ENCODE peak calls at places on chromosomes 6 and 20, in six cellular contexts. M, Q, A, D, G and N are unnamed samples.

GRCh38 chr6:28944412-28945006 is 20.7 kb upstream of the TRIM27 start:
- DNase-seq in M (peak; percentile 76), Q (peak; percentile 55), A (peak; percentile 82), D (no peak), G (no peak), N (no peak)

GRCh38 chr6:5403619-5404018 is 142.3 kb downstream of the FARS2 start:
- DNase-seq in M (no peak), Q (no peak), A (no peak), D (no peak), G (no peak), N (no peak)

GRCh38 chr20:35342154-35342769 is 50.0 kb upstream of the FAM83C start:
- DNase-seq in M (no peak), Q (no peak), A (no peak), D (no peak), G (no peak), N (no peak)

GRCh38 chr6:147081210-147081609 is 123.0 kb upstream of the STXBP5 start:
- DNase-seq in M (no peak), Q (no peak), A (no peak), D (no peak), G (peak; percentile 28), N (no peak)

GRCh38 chr6:11616200-11616611 is 78.7 kb downstream of the TMEM170B start:
- DNase-seq in M (no peak), Q (no peak), A (no peak), D (no peak), G (no peak), N (no peak)

GRCh38 chr6:18506387-18507017 is 119.4 kb downstream of the RNF144B start:
- DNase-seq in M (no peak), Q (no peak), A (no peak), D (no peak), G (no peak), N (no peak)

GRCh38 chr20:41213150-41213820 is 75.9 kb downstream of the PLCG1 start:
- DNase-seq in M (no peak), Q (no peak), A (no peak), D (no peak), G (no peak), N (no peak)

GRCh38 chr6:33092385-33092784 is 16.6 kb downstream of the HLA-DPB1 start:
- DNase-seq in M (no peak), Q (no peak), A (no peak), D (no peak), G (no peak), N (no peak)

GRCh38 chr6:118569498-118569897 is 21.4 kb downstream of the PLN start:
- DNase-seq in M (no peak), Q (no peak), A (no peak), D (no peak), G (no peak), N (no peak)

GRCh38 chr20:36677422-36677771 is 31.4 kb upstream of the SLA2 start:
- DNase-seq in M (no peak), Q (no peak), A (no peak), D (no peak), G (no peak), N (no peak)

GRCh38 chr6:25359191-25359861 is 80.2 kb downstream of the CARMIL1 start:
- DNase-seq in M (no peak), Q (no peak), A (no peak), D (no peak), G (no peak), N (no peak)

GRCh38 chr6:79005024-79005423 is 73.0 kb downstream of the PHIP start:
- DNase-seq in M (no peak), Q (no peak), A (no peak), D (no peak), G (no peak), N (no peak)

GRCh38 chr20:24917797-24918578 is 31.1 kb upstream of the CST7 start:
- DNase-seq in M (peak; percentile 26), Q (peak; percentile 68), A (peak; percentile 50), D (peak; percentile 91), G (peak; percentile 23), N (peak; percentile 86)

GRCh38 chr6:150599199-150600002 is at the start of gene PLEKHG1:
- DNase-seq in M (peak; percentile 27), Q (peak; percentile 89), A (peak; percentile 89), D (peak; percentile 85), G (peak; percentile 12), N (peak; percentile 96)

GRCh38 chr6:75128881-75129570 is 76.8 kb downstream of the COL12A1 start:
- DNase-seq in M (no peak), Q (no peak), A (no peak), D (no peak), G (no peak), N (no peak)

GRCh38 chr20:59010995-59011873 is 4.2 kb upstream of the CTSZ start:
- DNase-seq in M (no peak), Q (no peak), A (no peak), D (peak; percentile 49), G (no peak), N (no peak)

GRCh38 chr6:97470322-97470721 is 187.3 kb upstream of the MMS22L start:
- DNase-seq in M (no peak), Q (no peak), A (no peak), D (no peak), G (no peak), N (no peak)

GRCh38 chr6:90393232-90393884 is 96.7 kb upstream of the BACH2 start:
- DNase-seq in M (peak; percentile 79), Q (peak; percentile 57), A (peak; percentile 93), D (no peak), G (peak; percentile 41), N (peak; percentile 82)

GRCh38 chr6:14135865-14136539 is 18.4 kb downstream of the CD83 start:
- DNase-seq in M (no peak), Q (no peak), A (no peak), D (no peak), G (no peak), N (no peak)

GRCh38 chr20:61253264-61253639 is 1.2 kb downstream of the CDH4 start:
- DNase-seq in M (no peak), Q (no peak), A (no peak), D (peak; percentile 61), G (no peak), N (no peak)

GRCh38 chr6:161353208-161353613 is 79.3 kb upstream of the AGPAT4 start:
- DNase-seq in M (no peak), Q (no peak), A (no peak), D (no peak), G (peak; percentile 52), N (no peak)

GRCh38 chr20:12053348-12053747 is 135.7 kb downstream of the BTBD3 start:
- DNase-seq in M (no peak), Q (no peak), A (peak; percentile 0), D (no peak), G (no peak), N (no peak)

GRCh38 chr6:168133707-168134398 is 54.8 kb upstream of the FRMD1 start:
- DNase-seq in M (no peak), Q (no peak), A (no peak), D (no peak), G (no peak), N (no peak)

DNA sequence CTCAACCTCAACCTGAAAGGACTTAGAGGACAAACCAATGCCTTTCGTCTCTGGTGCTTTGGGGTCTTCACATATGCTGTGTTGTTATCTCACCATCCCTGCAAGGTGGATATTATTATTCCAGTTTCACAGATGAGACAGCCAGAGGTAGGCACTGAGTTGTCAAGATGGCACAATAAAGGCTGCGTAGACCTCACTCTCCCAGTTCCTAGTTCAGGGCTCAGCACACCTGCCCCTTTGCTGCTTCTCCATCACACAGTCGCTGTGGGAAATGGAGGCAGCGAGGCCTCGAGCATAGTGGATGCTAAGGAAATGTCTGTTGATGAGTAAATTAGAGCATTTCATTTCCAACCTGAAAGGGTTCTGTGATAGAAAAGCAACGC is 22.0 kb downstream of the FOXP4 start:
- DNase-seq in M (no peak), Q (no peak), A (no peak), D (no peak), G (no peak), N (no peak)
- H3K4me1 ChIP-seq in M (no peaks in the 10 kb centered on the region), Q (peaks cover 33% of the 10 kb centered on the region), A (no peaks in the 10 kb centered on the region), D (peaks cover 32% of the 10 kb centered on the region), G (no peaks in the 10 kb centered on the region), N (no peaks in the 10 kb centered on the region)

GRCh38 chr6:37456126-37456525 is 23.1 kb downstream of the CMTR1 start:
- DNase-seq in M (no peak), Q (no peak), A (no peak), D (no peak), G (no peak), N (no peak)
- H3K4me1 ChIP-seq in M (no peaks in the 10 kb centered on the region), Q (peaks cover 13% of the 10 kb centered on the region), A (no peaks in the 10 kb centered on the region), D (no peaks in the 10 kb centered on the region), G (no peaks in the 10 kb centered on the region), N (no peaks in the 10 kb centered on the region)

GRCh38 chr6:98641929-98642328 is 192.4 kb upstream of the POU3F2 start:
- DNase-seq in M (no peak), Q (no peak), A (no peak), D (no peak), G (no peak), N (no peak)
- H3K4me1 ChIP-seq in M (no peaks in the 10 kb centered on the region), Q (no peaks in the 10 kb centered on the region), A (no peaks in the 10 kb centered on the region), D (no peaks in the 10 kb centered on the region), G (no peaks in the 10 kb centered on the region), N (no peaks in the 10 kb centered on the region)

DNA sequence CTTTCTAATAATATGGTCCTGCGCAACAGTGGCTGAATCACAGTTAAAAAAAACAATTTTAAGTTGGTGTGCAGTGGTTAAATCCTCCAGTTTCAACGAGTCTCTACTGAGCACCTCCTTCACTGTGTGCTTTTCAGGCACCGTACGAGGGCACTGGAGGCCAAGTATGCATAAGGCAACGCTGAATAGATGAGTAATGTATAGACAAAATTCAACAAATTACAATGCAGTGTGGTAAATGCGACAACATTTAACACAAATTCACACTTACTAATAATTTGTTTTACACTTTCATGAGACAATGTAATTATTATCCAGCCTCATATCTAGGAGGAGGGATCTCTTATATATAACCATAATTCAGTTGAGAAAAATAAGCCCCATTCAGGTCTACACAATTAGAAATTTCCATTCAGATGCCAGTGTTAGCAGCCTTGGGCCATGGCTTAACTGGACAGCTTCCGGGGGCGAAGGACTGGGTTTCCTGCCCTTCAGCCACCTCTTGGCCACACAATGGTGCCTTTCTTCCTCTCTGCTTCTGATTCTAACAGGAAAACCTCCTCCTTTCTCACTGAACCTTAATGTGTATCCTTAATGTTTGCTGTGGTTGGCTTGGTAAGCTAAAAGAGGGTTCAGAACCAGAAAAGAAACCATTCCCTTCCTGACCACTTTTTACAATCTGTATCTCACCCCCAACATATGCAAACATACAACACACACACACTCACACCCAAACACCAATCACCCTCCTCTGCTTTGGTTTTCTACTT is 51.9 kb downstream of the B4GALT5 start:
- DNase-seq in M (no peak), Q (no peak), A (no peak), D (no peak), G (no peak), N (no peak)
- H3K4me1 ChIP-seq in M (peaks cover 8% of the 10 kb centered on the region), Q (peaks cover 5% of the 10 kb centered on the region), A (no peaks in the 10 kb centered on the region), D (peaks cover 19% of the 10 kb centered on the region), G (peaks cover 8% of the 10 kb centered on the region), N (peaks cover 40% of the 10 kb centered on the region)

GRCh38 chr20:19974621-19975435 is 42.3 kb upstream of the NAA20 start:
- DNase-seq in M (no peak), Q (peak; percentile 63), A (no peak), D (peak; percentile 93), G (no peak), N (peak; percentile 88)
- H3K4me1 ChIP-seq in M (no peaks in the 10 kb centered on the region), Q (peaks cover 37% of the 10 kb centered on the region), A (no peaks in the 10 kb centered on the region), D (peaks cover 42% of the 10 kb centered on the region), G (peaks cover 33% of the 10 kb centered on the region), N (peaks cover 64% of the 10 kb centered on the region)